ENCODE peak calls at places on chromosomes 12 and 14, in seven cellular contexts. K is PC-3; U is right lobe of liver; S is CD8-positive, alpha-beta memory T cell; Y is foreskin fibroblast; Q is mesendoderm; M is dorsolateral prefrontal cortex. J is an unnamed sample.

GRCh38 chr14:103315368-103315911 is 18.6 kb upstream of the EIF5 start:
- DNase-seq in M (no peak), K (no peak), Y (peak), S (no peak), Q (no peak), U (peak), J (no peak)

GRCh38 chr12:100404769-100405407 is 48.0 kb downstream of the SLC17A8 start:
- DNase-seq in U (no peak), M (no peak), K (peak), S (no peak), Q (peak), Y (peak), J (peak)

GRCh38 chr12:949337-950099 is at the start of gene RAD52:
- DNase-seq in M (peak), Q (peak), S (peak), Y (peak), K (peak), U (peak), J (peak)

GRCh38 chr12:79932393-79932792 is 2.5 kb downstream of the PPP1R12A start:
- DNase-seq in M (no peak), Y (no peak), S (no peak), Q (no peak), K (no peak), U (no peak), J (no peak)

GRCh38 chr12:107547421-107547820 is 138.2 kb upstream of the PWP1 start:
- DNase-seq in K (no peak), Y (no peak), Q (no peak), U (no peak), M (no peak), S (no peak), J (no peak)

GRCh38 chr12:119463211-119463914 is 128.8 kb downstream of the CCDC60 start:
- DNase-seq in M (no peak), Y (no peak), S (no peak), K (no peak), U (no peak), Q (no peak), J (no peak)

GRCh38 chr12:107536613-107537012 is 149.0 kb upstream of the PWP1 start:
- DNase-seq in U (no peak), Y (peak), Q (no peak), M (no peak), K (no peak), S (no peak), J (no peak)

GRCh38 chr12:4984971-4985370 is 58.7 kb upstream of the KCNA5 start:
- DNase-seq in M (peak), U (no peak), S (no peak), K (no peak), Q (no peak), Y (no peak), J (no peak)

GRCh38 chr12:89384750-89385273 is 32.5 kb upstream of the DUSP6 start:
- DNase-seq in Q (no peak), K (peak), M (no peak), Y (no peak), S (no peak), U (no peak), J (no peak)

GRCh38 chr12:132489602-132490239 is at the start of gene FBRSL1:
- DNase-seq in Q (peak), K (peak), Y (peak), M (peak), U (peak), S (peak), J (peak)

GRCh38 chr12:132488127-132489077 is 1.5 kb upstream of the FBRSL1 start:
- DNase-seq in Q (no peak), U (peak), Y (no peak), S (no peak), K (no peak), M (no peak), J (no peak)

GRCh38 chr12:132490481-132491348 is 764 bp downstream of the FBRSL1 start:
- DNase-seq in S (no peak), U (no peak), M (no peak), Y (peak), Q (no peak), K (no peak), J (no peak)

GRCh38 chr12:132487311-132487741 is 2.6 kb upstream of the FBRSL1 start:
- DNase-seq in U (peak), Q (no peak), K (no peak), M (no peak), Y (no peak), S (no peak), J (no peak)

GRCh38 chr12:132489078-132489601 is 811 bp upstream of the FBRSL1 start:
- DNase-seq in M (no peak), Q (no peak), S (peak), Y (peak), K (no peak), U (peak), J (peak)
- H3K4me3 ChIP-seq in M (peak), Q (no peak), S (peak), Y (peak), K (peak), U (peak), J (peak)

GRCh38 chr14:23365353-23366162 is 586 bp upstream of the EFS start:
- DNase-seq in S (no peak), K (peak), Y (no peak), U (no peak), Q (peak), M (no peak), J (no peak)
- H3K4me3 ChIP-seq in S (no peak), K (no peak), Y (peak), U (no peak), Q (peak), M (peak), J (no peak)

DNA sequence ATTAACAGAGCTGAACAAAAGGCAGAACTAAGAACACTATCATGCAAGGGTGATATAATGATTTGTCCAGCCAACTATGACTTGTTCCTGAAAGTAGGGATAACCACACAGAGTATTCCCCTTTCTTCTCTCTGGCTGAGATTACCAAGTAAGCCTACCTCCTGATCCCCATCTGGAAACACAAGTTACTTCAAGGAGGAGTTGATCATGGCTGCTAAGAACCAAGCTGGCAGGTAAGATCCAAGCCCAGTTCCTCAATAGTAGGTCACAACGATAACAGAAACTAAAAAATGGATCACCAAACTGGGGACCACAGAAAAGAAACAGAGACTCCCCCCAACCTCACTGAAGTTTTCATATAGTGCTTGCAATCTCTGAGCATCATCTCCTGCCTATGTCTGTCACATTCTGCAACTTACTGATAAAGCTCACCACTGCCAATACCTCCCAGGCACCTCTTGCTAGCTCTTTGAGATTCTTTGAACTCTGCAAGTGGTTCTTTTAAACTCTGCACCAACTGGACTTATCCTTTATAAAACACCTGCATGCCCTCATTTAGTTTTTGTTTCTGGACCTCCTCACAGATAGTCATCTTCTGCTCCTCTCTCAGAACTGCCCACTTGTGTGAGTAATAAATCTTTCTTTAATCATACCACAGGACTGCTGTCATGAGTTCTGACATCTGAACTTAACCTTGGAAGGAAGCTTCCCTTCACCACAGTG is 76.6 kb downstream of the LRP6 start:
- DNase-seq in Y (no peak), Q (peak), U (no peak), K (no peak), M (no peak), S (no peak), J (no peak)
- H3K4me3 ChIP-seq in Y (no peak), Q (no peak), U (no peak), K (no peak), M (no peak), S (no peak), J (no peak)

DNA sequence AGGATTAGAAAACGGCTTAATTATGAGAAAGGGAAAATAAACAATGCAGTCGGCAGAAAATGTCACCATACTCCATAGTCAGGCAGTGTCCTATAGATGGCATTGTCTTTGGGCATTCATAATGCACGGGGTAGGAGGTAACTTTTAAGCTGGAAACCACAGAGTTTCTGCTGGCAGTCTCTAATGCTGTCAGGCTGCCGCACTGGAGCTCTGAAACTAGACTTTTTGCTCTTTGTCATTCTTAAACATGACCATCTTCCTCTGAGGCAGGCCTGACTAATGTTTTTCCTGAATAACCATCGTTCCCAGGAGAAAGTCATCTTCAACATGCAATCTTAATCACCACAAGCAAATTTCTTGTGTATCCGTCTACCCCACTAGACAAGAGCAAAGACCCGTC is 108.8 kb downstream of the ETNK1 start:
- DNase-seq in M (no peak), K (no peak), U (no peak), Q (no peak), S (no peak), Y (no peak), J (no peak)
- H3K4me3 ChIP-seq in M (no peak), K (no peak), U (no peak), Q (no peak), S (no peak), Y (no peak), J (no peak)

DNA sequence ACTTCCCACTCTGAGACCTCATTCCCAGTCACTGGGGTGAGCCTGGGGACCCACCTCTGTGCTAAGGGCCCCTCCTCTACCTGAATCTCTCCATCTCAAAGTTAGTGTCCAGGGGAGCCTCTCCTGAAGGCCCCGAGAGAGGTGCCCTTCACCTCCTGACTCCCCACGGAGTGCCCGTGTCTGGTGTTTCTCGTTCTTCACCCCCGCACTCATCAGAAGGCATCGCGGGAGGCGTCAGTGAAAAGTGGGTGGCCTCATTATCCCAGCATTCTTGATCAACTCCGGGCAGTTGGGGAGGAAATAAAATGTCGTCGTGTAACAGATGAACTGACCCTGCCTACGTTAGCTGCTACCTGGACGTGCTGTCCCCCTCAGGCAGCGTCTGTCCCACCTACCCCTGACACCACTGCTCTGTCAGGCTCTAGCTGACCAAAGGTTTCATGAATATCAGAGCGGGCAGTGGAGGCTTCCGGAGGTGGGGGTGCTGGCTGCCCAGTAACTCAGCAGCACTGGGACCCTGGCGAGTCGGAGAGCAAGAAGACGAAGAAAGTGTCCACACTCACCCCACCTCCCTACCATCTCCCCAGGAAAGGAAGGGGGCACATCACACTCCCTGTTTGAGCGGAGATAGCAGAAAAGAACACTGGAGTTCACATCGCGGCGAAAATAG is 102.9 kb downstream of the PIWIL1 start:
- DNase-seq in S (no peak), K (no peak), Q (no peak), Y (no peak), U (peak), M (peak), J (no peak)
- H3K4me3 ChIP-seq in S (no peak), K (no peak), Q (no peak), Y (no peak), U (no peak), M (no peak), J (no peak)

GRCh38 chr12:91139264-91139663 is 28.0 kb upstream of the LUM start:
- DNase-seq in Q (peak), K (no peak), M (no peak), S (no peak), Y (peak), U (no peak), J (no peak)
- H3K4me3 ChIP-seq in Q (no peak), K (no peak), M (no peak), S (no peak), Y (no peak), U (no peak), J (no peak)

GRCh38 chr12:57655541-57656240 is 22.7 kb upstream of the B4GALNT1 start:
- DNase-seq in U (no peak), Q (no peak), S (no peak), K (no peak), M (no peak), Y (no peak), J (no peak)
- H3K4me3 ChIP-seq in U (no peak), Q (no peak), S (no peak), K (no peak), M (no peak), Y (no peak), J (no peak)